ENCODE peak calls at places on chromosomes 12 and 14, in four cellular contexts. V is COR-L47, Y is NCI-H187 treated with DMSO at 0.1 percent for 48 hours, W is amniotic stem cell. U is an unnamed sample.
A peak's percentile ranks its signal among the peaks of the same experiment; 100 is the strongest.

GRCh38 chr12:12686472-12686871 is 9.5 kb downstream of the GPR19 start:
- DNase-seq in V (no peak), Y (no peak), W (no peak), U (no peak)

GRCh38 chr12:3594966-3595365 is 104.0 kb downstream of the PRMT8 start:
- DNase-seq in V (no peak), Y (no peak), W (no peak), U (no peak)

GRCh38 chr14:105149146-105149781 is 19.3 kb downstream of the JAG2 start:
- DNase-seq in V (no peak), Y (no peak), W (no peak), U (no peak)

GRCh38 chr12:45509187-45509586 is 220.3 kb upstream of the ARID2 start:
- DNase-seq in V (no peak), Y (no peak), W (no peak), U (no peak)

GRCh38 chr12:51669996-51670395 is 79.0 kb downstream of the SCN8A start:
- DNase-seq in V (no peak), Y (no peak), W (no peak), U (no peak)

GRCh38 chr12:130128764-130129735 is 33.2 kb upstream of the FZD10 start:
- DNase-seq in V (no peak), Y (no peak), W (no peak), U (no peak)

GRCh38 chr12:34398706-34399630 is 376.7 kb downstream of the ALG10 start:
- DNase-seq in V (no peak), Y (no peak), W (no peak), U (no peak)

GRCh38 chr12:54723653-54724256 is 75.6 kb upstream of the DCD start:
- DNase-seq in V (no peak), Y (no peak), W (no peak), U (no peak)

GRCh38 chr14:79924583-79924982 is 286.7 kb downstream of the DIO2 start:
- DNase-seq in V (no peak), Y (no peak), W (no peak), U (no peak)

GRCh38 chr12:95646781-95647184 is 95.5 kb upstream of the USP44 start:
- DNase-seq in V (no peak), Y (no peak), W (peak; percentile 14), U (no peak)

GRCh38 chr12:6697584-6698351 is 2.8 kb downstream of the PIANP start:
- DNase-seq in V (no peak), Y (no peak), W (peak; percentile 17), U (no peak)

GRCh38 chr14:75249251-75249957 is 29.2 kb upstream of the FOS start:
- DNase-seq in V (no peak), Y (peak; percentile 70), W (no peak), U (no peak)

GRCh38 chr12:110600254-110600653 is 13.7 kb upstream of the TCTN1 start:
- DNase-seq in V (no peak), Y (no peak), W (peak; percentile 6), U (peak; percentile 59)

GRCh38 chr12:101620762-101621133 is 26.0 kb downstream of the MYBPC1 start:
- DNase-seq in V (no peak), Y (no peak), W (no peak), U (no peak)

GRCh38 chr12:41045509-41045908 is 142.6 kb upstream of the PDZRN4 start:
- DNase-seq in V (no peak), Y (no peak), W (no peak), U (no peak)

GRCh38 chr12:70774055-70774454 is 136.8 kb upstream of the PTPRB start:
- DNase-seq in V (no peak), Y (no peak), W (no peak), U (no peak)

GRCh38 chr12:52920937-52921336 is 16.1 kb upstream of the KRT8 start:
- DNase-seq in V (no peak), Y (no peak), W (no peak), U (no peak)